ENCODE peak calls at places on chromosomes 3 and 15, in seven cellular contexts. One of them, this sample, is unnamed. For H3K4me1, the result is how much of the 10 kb centered on the place peaks cover.

GRCh38 chr15:55218068-55218467 is 21.3 kb upstream of the RSL24D1 start:
- DNase-seq in breast epithelium: no peak
- DNase-seq in prostate gland: no peak
- DNase-seq in body of pancreas: no peak
- DNase-seq in left ventricle myocardium inferior: no peak
- DNase-seq in psoas muscle: no peak
- DNase-seq in mammary epithelial cell: no peak
- DNase-seq in this sample: no peak

GRCh38 chr3:18868911-18869689 is 279.2 kb upstream of the KCNH8 start:
- DNase-seq in prostate gland: no peak
- DNase-seq in body of pancreas: no peak
- DNase-seq in left ventricle myocardium inferior: no peak
- DNase-seq in psoas muscle: no peak
- DNase-seq in mammary epithelial cell: no peak
- DNase-seq in breast epithelium: no peak
- DNase-seq in this sample: no peak

GRCh38 chr15:60973637-60974415 is 255.3 kb downstream of the RORA start:
- DNase-seq in breast epithelium: no peak
- DNase-seq in mammary epithelial cell: peak
- DNase-seq in psoas muscle: no peak
- DNase-seq in left ventricle myocardium inferior: no peak
- DNase-seq in prostate gland: no peak
- DNase-seq in body of pancreas: no peak
- DNase-seq in this sample: no peak

GRCh38 chr15:71586463-71586862 is 223.9 kb upstream of the NR2E3 start:
- DNase-seq in psoas muscle: no peak
- DNase-seq in body of pancreas: no peak
- DNase-seq in breast epithelium: no peak
- DNase-seq in left ventricle myocardium inferior: no peak
- DNase-seq in prostate gland: no peak
- DNase-seq in mammary epithelial cell: no peak
- DNase-seq in this sample: no peak

GRCh38 chr3:53709256-53709655 is 137.0 kb downstream of the CHDH start:
- DNase-seq in psoas muscle: no peak
- DNase-seq in left ventricle myocardium inferior: no peak
- DNase-seq in body of pancreas: no peak
- DNase-seq in breast epithelium: no peak
- DNase-seq in prostate gland: no peak
- DNase-seq in mammary epithelial cell: no peak
- DNase-seq in this sample: no peak

GRCh38 chr3:197472151-197472550 is 83.6 kb downstream of the BDH1 start:
- DNase-seq in mammary epithelial cell: no peak
- DNase-seq in psoas muscle: no peak
- DNase-seq in left ventricle myocardium inferior: no peak
- DNase-seq in breast epithelium: no peak
- DNase-seq in prostate gland: no peak
- DNase-seq in body of pancreas: no peak
- DNase-seq in this sample: no peak

GRCh38 chr15:32119694-32120330 is 89.5 kb downstream of the CHRNA7 start:
- DNase-seq in prostate gland: no peak
- DNase-seq in mammary epithelial cell: no peak
- DNase-seq in breast epithelium: no peak
- DNase-seq in body of pancreas: no peak
- DNase-seq in left ventricle myocardium inferior: no peak
- DNase-seq in psoas muscle: no peak
- DNase-seq in this sample: no peak

GRCh38 chr3:57018246-57018645 is 42.2 kb upstream of the SPATA12 start:
- DNase-seq in body of pancreas: no peak
- DNase-seq in psoas muscle: no peak
- DNase-seq in left ventricle myocardium inferior: no peak
- DNase-seq in mammary epithelial cell: no peak
- DNase-seq in prostate gland: no peak
- DNase-seq in breast epithelium: no peak
- DNase-seq in this sample: no peak

GRCh38 chr15:75904241-75904631 is 558 bp downstream of the FBXO22 start:
- DNase-seq in breast epithelium: no peak
- DNase-seq in left ventricle myocardium inferior: no peak
- DNase-seq in prostate gland: peak
- DNase-seq in psoas muscle: no peak
- DNase-seq in mammary epithelial cell: peak
- DNase-seq in body of pancreas: peak
- DNase-seq in this sample: no peak

GRCh38 chr3:53812434-53812833 is 33.8 kb downstream of the CHDH start:
- DNase-seq in psoas muscle: no peak
- DNase-seq in breast epithelium: no peak
- DNase-seq in prostate gland: no peak
- DNase-seq in body of pancreas: no peak
- DNase-seq in mammary epithelial cell: no peak
- DNase-seq in left ventricle myocardium inferior: no peak
- DNase-seq in this sample: no peak

GRCh38 chr3:172217877-172218276 is 178.5 kb downstream of the FNDC3B start:
- DNase-seq in mammary epithelial cell: no peak
- DNase-seq in body of pancreas: no peak
- DNase-seq in breast epithelium: no peak
- DNase-seq in psoas muscle: no peak
- DNase-seq in prostate gland: no peak
- DNase-seq in left ventricle myocardium inferior: no peak
- DNase-seq in this sample: no peak

GRCh38 chr3:20054549-20054987 is 14.3 kb downstream of the KAT2B start:
- DNase-seq in psoas muscle: peak
- DNase-seq in left ventricle myocardium inferior: no peak
- DNase-seq in body of pancreas: peak
- DNase-seq in breast epithelium: no peak
- DNase-seq in mammary epithelial cell: peak
- DNase-seq in prostate gland: peak
- DNase-seq in this sample: peak

GRCh38 chr3:197792019-197792647 is 1.1 kb downstream of the LRCH3 start:
- DNase-seq in psoas muscle: no peak
- DNase-seq in body of pancreas: no peak
- DNase-seq in breast epithelium: no peak
- DNase-seq in prostate gland: no peak
- DNase-seq in left ventricle myocardium inferior: no peak
- DNase-seq in mammary epithelial cell: no peak
- DNase-seq in this sample: no peak

GRCh38 chr15:23823508-23823907 is 136.4 kb upstream of the NDN start:
- DNase-seq in psoas muscle: no peak
- DNase-seq in mammary epithelial cell: no peak
- DNase-seq in left ventricle myocardium inferior: no peak
- DNase-seq in breast epithelium: no peak
- DNase-seq in prostate gland: no peak
- DNase-seq in body of pancreas: no peak
- DNase-seq in this sample: no peak

GRCh38 chr3:170324962-170325361 is 32.6 kb upstream of the SKIL start:
- DNase-seq in prostate gland: no peak
- DNase-seq in psoas muscle: no peak
- DNase-seq in mammary epithelial cell: no peak
- DNase-seq in body of pancreas: no peak
- DNase-seq in left ventricle myocardium inferior: no peak
- DNase-seq in breast epithelium: no peak
- DNase-seq in this sample: no peak

GRCh38 chr3:27677554-27677953 is 44.6 kb downstream of the EOMES start:
- DNase-seq in prostate gland: no peak
- DNase-seq in psoas muscle: no peak
- DNase-seq in body of pancreas: no peak
- DNase-seq in mammary epithelial cell: peak
- DNase-seq in breast epithelium: no peak
- DNase-seq in left ventricle myocardium inferior: no peak
- DNase-seq in this sample: no peak

GRCh38 chr15:38176155-38176554 is 76.5 kb upstream of the SPRED1 start:
- DNase-seq in left ventricle myocardium inferior: no peak
- DNase-seq in mammary epithelial cell: peak
- DNase-seq in psoas muscle: no peak
- DNase-seq in breast epithelium: no peak
- DNase-seq in prostate gland: no peak
- DNase-seq in body of pancreas: no peak
- DNase-seq in this sample: peak

GRCh38 chr15:101386967-101387366 is 91.9 kb upstream of the SNRPA1 start:
- DNase-seq in body of pancreas: no peak
- DNase-seq in breast epithelium: no peak
- DNase-seq in psoas muscle: peak
- DNase-seq in prostate gland: no peak
- DNase-seq in mammary epithelial cell: no peak
- DNase-seq in left ventricle myocardium inferior: no peak
- DNase-seq in this sample: no peak

GRCh38 chr3:144221771-144222170 is 250.1 kb downstream of the DIPK2A start:
- DNase-seq in body of pancreas: no peak
- DNase-seq in breast epithelium: no peak
- DNase-seq in mammary epithelial cell: no peak
- DNase-seq in left ventricle myocardium inferior: no peak
- DNase-seq in psoas muscle: no peak
- DNase-seq in prostate gland: no peak
- DNase-seq in this sample: peak

GRCh38 chr3:143121240-143122088 is 1.9 kb downstream of the CHST2 start:
- DNase-seq in breast epithelium: no peak
- DNase-seq in psoas muscle: peak
- DNase-seq in prostate gland: peak
- DNase-seq in body of pancreas: peak
- DNase-seq in left ventricle myocardium inferior: peak
- DNase-seq in mammary epithelial cell: peak
- DNase-seq in this sample: peak

GRCh38 chr15:63231717-63232116 is 42.3 kb downstream of the RAB8B start:
- DNase-seq in left ventricle myocardium inferior: no peak
- DNase-seq in prostate gland: no peak
- DNase-seq in breast epithelium: no peak
- DNase-seq in psoas muscle: no peak
- DNase-seq in body of pancreas: no peak
- DNase-seq in mammary epithelial cell: no peak
- DNase-seq in this sample: no peak

GRCh38 chr15:63234479-63234878 is 42.9 kb upstream of the APH1B start:
- DNase-seq in body of pancreas: peak
- DNase-seq in breast epithelium: no peak
- DNase-seq in psoas muscle: peak
- DNase-seq in prostate gland: peak
- DNase-seq in mammary epithelial cell: peak
- DNase-seq in left ventricle myocardium inferior: peak
- DNase-seq in this sample: peak

GRCh38 chr15:63232400-63232799 is 43.0 kb downstream of the RAB8B start:
- DNase-seq in left ventricle myocardium inferior: no peak
- DNase-seq in prostate gland: no peak
- DNase-seq in body of pancreas: no peak
- DNase-seq in breast epithelium: no peak
- DNase-seq in mammary epithelial cell: no peak
- DNase-seq in psoas muscle: no peak
- DNase-seq in this sample: no peak

GRCh38 chr15:63232943-63233342 is 43.5 kb downstream of the RAB8B start:
- DNase-seq in breast epithelium: no peak
- DNase-seq in prostate gland: no peak
- DNase-seq in body of pancreas: no peak
- DNase-seq in left ventricle myocardium inferior: no peak
- DNase-seq in psoas muscle: no peak
- DNase-seq in mammary epithelial cell: no peak
- DNase-seq in this sample: no peak

GRCh38 chr15:63233667-63234419 is 43.6 kb upstream of the APH1B start:
- DNase-seq in mammary epithelial cell: no peak
- DNase-seq in prostate gland: no peak
- DNase-seq in body of pancreas: no peak
- DNase-seq in breast epithelium: no peak
- DNase-seq in left ventricle myocardium inferior: no peak
- DNase-seq in psoas muscle: no peak
- DNase-seq in this sample: no peak
- H3K4me1 ChIP-seq in mammary epithelial cell: under half
- H3K4me1 ChIP-seq in prostate gland: under half
- H3K4me1 ChIP-seq in body of pancreas: under half
- H3K4me1 ChIP-seq in breast epithelium: under half
- H3K4me1 ChIP-seq in left ventricle myocardium inferior: half or more
- H3K4me1 ChIP-seq in psoas muscle: under half
- H3K4me1 ChIP-seq in this sample: under half

GRCh38 chr3:185292238-185292637 is 38.4 kb upstream of the EHHADH start:
- DNase-seq in prostate gland: no peak
- DNase-seq in psoas muscle: no peak
- DNase-seq in breast epithelium: no peak
- DNase-seq in body of pancreas: no peak
- DNase-seq in mammary epithelial cell: no peak
- DNase-seq in left ventricle myocardium inferior: no peak
- DNase-seq in this sample: no peak

DNA sequence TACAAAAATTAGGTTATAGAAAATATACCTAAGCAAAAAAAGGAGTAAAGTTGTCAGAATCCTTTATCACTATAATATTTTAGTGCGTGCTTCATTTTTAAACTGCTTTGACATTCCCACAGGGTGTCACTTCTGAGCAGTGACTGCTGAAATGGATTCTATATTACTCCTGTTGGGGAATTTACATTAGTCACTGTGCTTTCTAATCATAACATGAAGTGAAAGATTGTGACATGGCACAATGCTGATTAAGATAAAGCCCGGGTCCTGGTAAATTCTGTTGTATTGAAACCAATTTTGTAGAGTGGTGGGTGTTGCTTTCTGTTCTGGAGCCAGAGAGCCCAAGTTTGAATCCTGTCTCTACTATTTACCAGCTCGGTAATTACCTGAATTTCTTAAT is 36.4 kb upstream of the EHHADH start:
- DNase-seq in body of pancreas: no peak
- DNase-seq in prostate gland: no peak
- DNase-seq in mammary epithelial cell: no peak
- DNase-seq in breast epithelium: no peak
- DNase-seq in left ventricle myocardium inferior: no peak
- DNase-seq in psoas muscle: no peak
- DNase-seq in this sample: no peak
- H3K27ac ChIP-seq in body of pancreas: no peak
- H3K27ac ChIP-seq in prostate gland: no peak
- H3K27ac ChIP-seq in mammary epithelial cell: no peak
- H3K27ac ChIP-seq in breast epithelium: no peak
- H3K27ac ChIP-seq in left ventricle myocardium inferior: no peak
- H3K27ac ChIP-seq in psoas muscle: no peak
- H3K27ac ChIP-seq in this sample: no peak

GRCh38 chr3:191627064-191627463 is 166.1 kb downstream of the PYDC2 start:
- DNase-seq in psoas muscle: no peak
- DNase-seq in breast epithelium: no peak
- DNase-seq in mammary epithelial cell: no peak
- DNase-seq in body of pancreas: no peak
- DNase-seq in left ventricle myocardium inferior: no peak
- DNase-seq in prostate gland: no peak
- DNase-seq in this sample: no peak
- H3K4me3 ChIP-seq in psoas muscle: no peak
- H3K4me3 ChIP-seq in breast epithelium: no peak
- H3K4me3 ChIP-seq in mammary epithelial cell: no peak
- H3K4me3 ChIP-seq in body of pancreas: no peak
- H3K4me3 ChIP-seq in left ventricle myocardium inferior: no peak
- H3K4me3 ChIP-seq in prostate gland: no peak
- H3K4me3 ChIP-seq in this sample: no peak

GRCh38 chr3:52688266-52688665 is 2.4 kb downstream of the GNL3 start:
- DNase-seq in psoas muscle: no peak
- DNase-seq in mammary epithelial cell: no peak
- DNase-seq in body of pancreas: no peak
- DNase-seq in left ventricle myocardium inferior: no peak
- DNase-seq in breast epithelium: no peak
- DNase-seq in prostate gland: peak
- DNase-seq in this sample: no peak
- H3K4me1 ChIP-seq in psoas muscle: under half
- H3K4me1 ChIP-seq in mammary epithelial cell: under half
- H3K4me1 ChIP-seq in body of pancreas: half or more
- H3K4me1 ChIP-seq in left ventricle myocardium inferior: under half
- H3K4me1 ChIP-seq in breast epithelium: under half
- H3K4me1 ChIP-seq in prostate gland: under half
- H3K4me1 ChIP-seq in this sample: under half